ENCODE peak calls at places on chromosome 1, in nine cellular contexts. G is lower lobe of right lung, J is body of pancreas, Y is brain microvascular endothelial cell, Q is breast epithelium, E is ovary, R is prostate gland, W is IMR-90, H is HFF-Myc. M is an unnamed sample.

GRCh38 chr1:161791889-161792655 is 26.0 kb downstream of the ATF6 start:
- DNase-seq in E (no peak), W (peak), Y (peak), G (no peak), Q (no peak), R (no peak), J (no peak), H (no peak), M (peak)

GRCh38 chr1:197269053-197269452 is 1.0 kb downstream of the CRB1 start:
- DNase-seq in W (no peak), E (no peak), Q (no peak), H (no peak), J (no peak), Y (no peak), G (no peak), R (no peak), M (no peak)

GRCh38 chr1:116506132-116507004 is 64.5 kb downstream of the CD58 start:
- DNase-seq in G (no peak), J (no peak), Y (no peak), E (no peak), Q (no peak), H (no peak), R (no peak), W (no peak), M (no peak)

GRCh38 chr1:53685272-53686051 is 53.5 kb downstream of the GLIS1 start:
- DNase-seq in E (no peak), G (no peak), Q (no peak), Y (peak), H (no peak), J (no peak), R (no peak), W (peak), M (peak)

GRCh38 chr1:31410871-31411270 is 2.1 kb upstream of the SERINC2 start:
- DNase-seq in R (no peak), G (no peak), Q (no peak), Y (no peak), W (peak), H (no peak), J (no peak), E (no peak), M (peak)

GRCh38 chr1:113551728-113552127 is 161.4 kb downstream of the MAGI3 start:
- DNase-seq in W (no peak), Q (no peak), E (no peak), G (no peak), H (no peak), Y (no peak), J (no peak), R (no peak), M (no peak)

GRCh38 chr1:160104520-160104885 is 6.1 kb upstream of the IGSF8 start:
- DNase-seq in J (no peak), Y (no peak), W (no peak), Q (no peak), G (no peak), R (no peak), H (no peak), E (no peak), M (no peak)

GRCh38 chr1:183126528-183126927 is 59.5 kb upstream of the LAMC2 start:
- DNase-seq in R (no peak), W (peak), E (no peak), Q (no peak), H (no peak), J (no peak), G (no peak), Y (no peak), M (peak)

GRCh38 chr1:227949341-227949921 is 1.7 kb upstream of the WNT9A start:
- DNase-seq in E (no peak), G (peak), Y (no peak), R (no peak), J (peak), Q (peak), H (no peak), W (no peak), M (no peak)

GRCh38 chr1:47781171-47781959 is 215.8 kb downstream of the TRABD2B start:
- DNase-seq in R (peak), G (no peak), W (no peak), H (no peak), Y (no peak), E (no peak), Q (no peak), J (no peak), M (no peak)

GRCh38 chr1:18645172-18646090 is 14.8 kb downstream of the PAX7 start:
- DNase-seq in R (no peak), W (no peak), G (no peak), H (no peak), Q (no peak), Y (no peak), J (no peak), E (no peak), M (no peak)

GRCh38 chr1:92701147-92701546 is 83.8 kb downstream of the EVI5 start:
- DNase-seq in H (no peak), Q (no peak), W (peak), J (no peak), R (no peak), G (no peak), Y (peak), E (no peak), M (peak)

GRCh38 chr1:177219458-177220390 is 49.0 kb downstream of the BRINP2 start:
- DNase-seq in G (no peak), W (no peak), J (no peak), E (no peak), Y (no peak), Q (no peak), R (no peak), H (no peak), M (peak)

GRCh38 chr1:197170538-197170937 is 24.1 kb upstream of the ASPM start:
- DNase-seq in R (no peak), H (no peak), Q (no peak), W (no peak), E (no peak), G (no peak), J (no peak), Y (no peak), M (no peak)

GRCh38 chr1:41806472-41807155 is 112.1 kb downstream of the HIVEP3 start:
- DNase-seq in R (no peak), H (no peak), Q (no peak), E (no peak), J (no peak), G (no peak), W (no peak), Y (no peak), M (no peak)

GRCh38 chr1:36099681-36100341 is 11.1 kb downstream of the ADPRS start:
- DNase-seq in Y (peak), G (peak), W (peak), R (peak), H (no peak), E (peak), J (peak), Q (peak), M (peak)

GRCh38 chr1:114153621-114154145 is at the start of gene SYT6:
- DNase-seq in G (no peak), H (no peak), E (no peak), W (no peak), Y (no peak), Q (no peak), J (no peak), R (no peak), M (no peak)

GRCh38 chr1:206048582-206048981 is 4.4 kb upstream of the RHEX start:
- DNase-seq in Q (no peak), G (peak), Y (no peak), R (no peak), W (no peak), E (no peak), J (peak), H (no peak), M (no peak)

GRCh38 chr1:231252336-231252735 is 11.3 kb downstream of the GNPAT start:
- DNase-seq in J (no peak), W (no peak), H (no peak), R (no peak), Y (no peak), G (no peak), E (no peak), Q (no peak), M (no peak)

GRCh38 chr1:7247683-7248401 is 462.6 kb downstream of the CAMTA1 start:
- DNase-seq in W (no peak), J (no peak), Y (no peak), R (no peak), G (no peak), Q (no peak), H (no peak), E (no peak), M (no peak)

GRCh38 chr1:191541741-191542140 is 616.5 kb upstream of the RGS18 start:
- DNase-seq in H (no peak), R (no peak), Q (no peak), E (no peak), G (no peak), J (no peak), W (no peak), Y (no peak), M (no peak)

GRCh38 chr1:41919764-41920397 is 1.2 kb upstream of the HIVEP3 start:
- DNase-seq in Q (no peak), E (no peak), J (peak), R (no peak), H (no peak), Y (no peak), W (peak), G (peak), M (no peak)

GRCh38 chr1:46083579-46083978 is 48.9 kb downstream of the PIK3R3 start:
- DNase-seq in Y (no peak), W (no peak), G (no peak), H (no peak), E (no peak), R (no peak), J (no peak), Q (no peak), M (no peak)

GRCh38 chr1:91622586-91622985 is 121.9 kb downstream of the CDC7 start:
- DNase-seq in W (no peak), H (no peak), Q (no peak), R (peak), J (peak), G (no peak), E (peak), Y (no peak), M (peak)

GRCh38 chr1:7983086-7983778 is 21.7 kb downstream of the PARK7 start:
- DNase-seq in Q (no peak), E (no peak), H (no peak), Y (no peak), G (no peak), R (no peak), J (no peak), W (no peak), M (no peak)

GRCh38 chr1:9317072-9317471 is 24.4 kb downstream of the SPSB1 start:
- DNase-seq in W (no peak), G (no peak), J (no peak), H (no peak), R (no peak), Q (no peak), Y (no peak), E (no peak), M (no peak)

GRCh38 chr1:9018372-9018771 is 7.9 kb downstream of the SLC2A7 start:
- DNase-seq in E (peak), Y (peak), R (no peak), J (no peak), Q (no peak), W (no peak), H (no peak), G (no peak), M (peak)

GRCh38 chr1:243471026-243471685 is 215.3 kb downstream of the SDCCAG8 start:
- DNase-seq in G (no peak), J (no peak), Y (no peak), W (no peak), E (no peak), H (no peak), Q (no peak), R (no peak), M (no peak)

GRCh38 chr1:32886012-32886827 is at the start of gene HPCA:
- DNase-seq in G (peak), Y (peak), E (peak), R (no peak), W (peak), Q (peak), J (peak), H (no peak), M (peak)

GRCh38 chr1:25056536-25056935 is 126.5 kb upstream of the RUNX3 start:
- DNase-seq in G (peak), R (no peak), Q (no peak), E (no peak), Y (no peak), J (no peak), W (no peak), H (no peak), M (no peak)

GRCh38 chr1:168050307-168050706 is 86.4 kb downstream of the GPR161 start:
- DNase-seq in R (no peak), Y (no peak), W (no peak), E (no peak), Q (no peak), G (no peak), J (no peak), H (no peak), M (no peak)

GRCh38 chr1:71964188-71964587 is 318.2 kb downstream of the NEGR1 start:
- DNase-seq in G (no peak), W (peak), E (no peak), H (no peak), J (no peak), Q (no peak), Y (peak), R (no peak), M (no peak)

GRCh38 chr1:78240755-78241154 is 195.0 kb downstream of the GIPC2 start:
- DNase-seq in E (no peak), J (no peak), W (peak), R (no peak), Q (no peak), G (no peak), Y (no peak), H (no peak), M (no peak)

GRCh38 chr1:172682812-172683211 is 23.9 kb downstream of the FASLG start:
- DNase-seq in Y (no peak), H (no peak), Q (no peak), J (no peak), W (no peak), R (no peak), G (no peak), E (no peak), M (no peak)

GRCh38 chr1:218670875-218671274 is 325.7 kb downstream of the TGFB2 start:
- DNase-seq in H (no peak), R (no peak), W (no peak), Y (no peak), G (no peak), E (no peak), Q (no peak), J (no peak), M (no peak)

GRCh38 chr1:218669431-218669830 is 324.3 kb downstream of the TGFB2 start:
- DNase-seq in W (peak), R (no peak), Y (no peak), E (no peak), J (no peak), Q (no peak), H (no peak), G (no peak), M (no peak)

GRCh38 chr1:218671573-218671972 is 326.4 kb downstream of the TGFB2 start:
- DNase-seq in Y (no peak), H (peak), G (no peak), W (peak), E (no peak), Q (no peak), R (no peak), J (no peak), M (no peak)

GRCh38 chr1:218674280-218674773 is 329.2 kb downstream of the TGFB2 start:
- DNase-seq in E (peak), Q (no peak), Y (peak), J (no peak), R (no peak), W (peak), G (peak), H (no peak), M (peak)

DNA sequence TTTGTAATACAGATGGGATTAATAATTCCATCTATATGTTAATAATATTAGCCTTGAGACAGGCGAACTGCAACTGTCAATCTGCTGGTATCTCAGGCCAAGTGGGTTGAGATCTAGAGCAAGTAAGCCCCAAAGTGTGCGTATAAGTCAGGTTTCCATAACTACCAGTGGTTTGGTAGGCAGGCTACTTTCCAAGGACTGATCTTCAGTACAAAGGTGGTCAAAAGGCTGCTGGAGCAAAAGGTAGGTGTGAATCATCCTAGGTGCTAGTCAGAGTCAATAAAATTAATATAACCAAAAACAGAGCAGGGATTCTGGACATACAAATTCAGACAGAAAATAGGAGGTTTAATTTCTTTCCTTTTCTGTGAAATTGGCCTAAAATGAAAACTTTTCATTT is 328.0 kb downstream of the TGFB2 start:
- DNase-seq in E (no peak), J (no peak), Q (no peak), W (no peak), R (no peak), Y (no peak), H (no peak), G (no peak), M (no peak)
- TF ChIP-seq CTCF in E (no peak), J (no peak), Q (no peak), W (no peak), R (no peak), Y (no peak), H (no peak), G (no peak), M (no peak)

DNA sequence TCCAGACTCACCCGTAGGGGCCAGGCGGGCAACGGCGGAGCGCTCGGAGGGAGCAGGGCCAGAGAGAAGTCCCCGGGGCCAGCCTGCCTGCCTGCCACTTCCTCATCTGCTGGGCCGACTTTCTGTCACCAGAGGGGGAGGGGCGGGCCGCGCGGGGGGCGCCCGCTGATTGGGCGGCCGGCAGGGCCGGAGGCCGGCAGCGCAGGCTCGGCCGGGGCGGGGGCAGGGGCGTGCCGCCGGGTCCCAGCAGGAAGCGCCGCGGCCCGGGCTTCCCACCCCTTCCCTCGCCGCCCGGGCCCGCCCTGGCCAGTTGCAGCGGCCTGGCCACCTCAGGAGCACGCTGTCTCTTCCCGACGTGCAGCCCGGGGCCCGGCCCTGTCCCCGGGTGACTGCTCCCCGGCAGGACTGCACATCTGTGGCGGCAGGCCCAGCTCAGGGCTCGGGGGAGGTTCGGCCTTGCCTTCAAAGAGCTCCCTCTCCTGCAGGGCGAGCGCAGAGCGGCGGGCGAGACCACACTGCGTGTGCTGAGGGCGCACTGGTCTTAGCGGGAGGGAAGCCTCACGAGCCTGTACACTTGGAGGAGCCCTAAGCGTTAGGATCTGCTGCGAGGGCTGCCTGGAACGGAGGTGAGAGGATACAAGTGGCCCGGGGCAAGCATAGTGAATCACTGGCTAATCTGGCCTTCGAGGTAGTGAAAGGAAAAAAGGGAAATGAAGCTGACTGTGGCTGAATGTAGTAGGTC is at the start of gene ELOVL1:
- DNase-seq in H (no peak), Q (peak), R (peak), W (peak), G (peak), Y (peak), E (peak), J (peak), M (peak)
- TF ChIP-seq CTCF in H (no peak), Q (no peak), R (no peak), W (peak), G (no peak), Y (peak), E (no peak), J (peak), M (peak)

GRCh38 chr1:221637641-221638041 is 104.2 kb downstream of the DUSP10 start:
- DNase-seq in G (no peak), Q (no peak), Y (no peak), J (no peak), W (peak), R (no peak), E (no peak), H (peak), M (peak)
- TF ChIP-seq CTCF in G (no peak), Q (no peak), Y (no peak), J (no peak), W (no peak), R (no peak), E (no peak), H (no peak), M (no peak)

DNA sequence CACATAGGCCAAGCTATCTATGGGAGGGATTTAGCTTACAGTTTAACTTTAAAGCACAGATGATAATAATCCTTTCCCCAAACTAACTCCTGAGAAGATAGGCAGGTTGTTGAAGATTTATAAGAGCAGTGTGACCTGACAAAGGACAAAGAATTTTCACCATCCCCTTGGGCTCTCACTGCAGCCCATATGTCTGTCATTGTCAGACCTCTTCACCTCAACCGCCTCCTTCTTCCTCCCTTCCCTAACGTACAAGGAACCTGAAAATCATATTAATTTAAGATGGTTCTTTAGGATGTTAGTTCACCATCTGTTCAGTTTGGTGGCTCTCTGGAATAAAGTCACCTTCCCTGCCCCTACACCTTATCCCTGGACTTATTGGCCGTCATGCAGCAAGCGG is 5.0 kb downstream of the RNU1-2 start:
- DNase-seq in W (no peak), J (no peak), H (no peak), G (no peak), Q (no peak), Y (no peak), R (no peak), E (no peak), M (peak)
- TF ChIP-seq CTCF in W (peak), J (peak), H (peak), G (no peak), Q (no peak), Y (no peak), R (no peak), E (no peak), M (peak)

DNA sequence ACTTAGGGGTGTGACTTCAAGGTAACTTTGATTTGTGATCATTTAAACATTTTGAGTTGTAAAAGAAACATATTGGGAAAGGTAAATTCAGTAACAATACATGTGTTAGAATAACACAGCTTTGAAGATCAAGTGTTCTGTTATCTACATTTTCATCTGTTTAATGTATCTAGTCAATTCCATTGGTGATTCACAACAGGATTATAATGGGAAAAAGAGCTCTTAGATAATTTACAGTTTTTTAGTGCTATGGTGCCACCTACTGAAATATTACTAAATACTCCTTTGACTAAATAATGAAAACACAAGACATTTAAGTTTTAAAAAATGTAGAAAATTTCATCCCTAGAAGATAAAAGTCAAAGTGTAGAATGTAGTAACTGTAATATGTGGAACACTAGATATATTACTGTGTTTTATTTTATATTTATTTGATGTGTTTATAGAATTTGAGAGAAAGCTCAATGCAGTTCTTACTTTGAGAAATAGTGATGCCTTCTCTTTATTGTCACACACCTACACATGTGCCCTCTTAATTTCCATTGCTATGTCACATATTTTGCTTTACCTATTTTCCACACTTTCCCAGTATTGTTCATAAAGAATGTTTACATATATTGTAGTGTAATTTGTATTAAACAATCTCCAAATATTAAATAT is 47.4 kb downstream of the PTPRC start:
- DNase-seq in G (no peak), H (no peak), Y (no peak), R (no peak), E (no peak), W (peak), J (no peak), Q (no peak), M (peak)
- TF ChIP-seq CTCF in G (no peak), H (peak), Y (no peak), R (no peak), E (no peak), W (peak), J (peak), Q (no peak), M (peak)